ENCODE peak calls at places on chromosomes 3 and 15, in five cellular contexts. X, F, Z, G and Y are unnamed samples.

GRCh38 chr15:67161881-67162280 is 92.6 kb downstream of the AAGAB start:
- DNase-seq in X (no peak), F (no peak), Z (no peak), G (no peak), Y (no peak)

GRCh38 chr3:31704651-31705179 is 172.0 kb downstream of the STT3B start:
- DNase-seq in X (peak), F (peak), Z (no peak), G (peak), Y (peak)

GRCh38 chr15:58401991-58402649 is 29.7 kb upstream of the LIPC start:
- DNase-seq in X (no peak), F (no peak), Z (no peak), G (no peak), Y (no peak)

GRCh38 chr15:68354268-68354667 is 76.7 kb downstream of the FEM1B start:
- DNase-seq in X (no peak), F (no peak), Z (no peak), G (no peak), Y (no peak)

GRCh38 chr15:78638658-78639314 is 2.2 kb downstream of the CHRNB4 start:
- DNase-seq in X (peak), F (peak), Z (peak), G (peak), Y (no peak)

GRCh38 chr3:189195302-189195701 is 23.5 kb downstream of the TPRG1 start:
- DNase-seq in X (no peak), F (no peak), Z (no peak), G (no peak), Y (no peak)

GRCh38 chr15:73357999-73358665 is 10.6 kb downstream of the HCN4 start:
- DNase-seq in X (no peak), F (no peak), Z (no peak), G (no peak), Y (no peak)

GRCh38 chr15:56737791-56738190 is 4.5 kb upstream of the ZNF280D start:
- DNase-seq in X (no peak), F (no peak), Z (no peak), G (no peak), Y (no peak)

GRCh38 chr3:109559389-109559788 is 222.0 kb upstream of the DPPA4 start:
- DNase-seq in X (peak), F (no peak), Z (no peak), G (no peak), Y (no peak)

GRCh38 chr3:50592568-50592967 is 19.0 kb downstream of the CISH start:
- DNase-seq in X (no peak), F (no peak), Z (no peak), G (no peak), Y (no peak)

GRCh38 chr3:87161486-87161885 is 65.6 kb upstream of the CHMP2B start:
- DNase-seq in X (no peak), F (no peak), Z (no peak), G (no peak), Y (no peak)

GRCh38 chr3:48125026-48125704 is 63.1 kb downstream of the CDC25A start:
- DNase-seq in X (peak), F (no peak), Z (no peak), G (peak), Y (no peak)

GRCh38 chr3:180290300-180290699 is 253.6 kb upstream of the PEX5L start:
- DNase-seq in X (no peak), F (no peak), Z (no peak), G (no peak), Y (no peak)

GRCh38 chr3:160061525-160061924 is 72.9 kb downstream of the IL12A start:
- DNase-seq in X (no peak), F (no peak), Z (no peak), G (no peak), Y (no peak)

GRCh38 chr15:93486407-93487117 is 397.6 kb upstream of the RGMA start:
- DNase-seq in X (no peak), F (peak), Z (no peak), G (no peak), Y (peak)

GRCh38 chr3:117540583-117540982 is 831.0 kb downstream of the TUSC7 start:
- DNase-seq in X (peak), F (no peak), Z (no peak), G (peak), Y (no peak)

GRCh38 chr3:178103140-178103539 is 433.1 kb upstream of the KCNMB2 start:
- DNase-seq in X (peak), F (no peak), Z (no peak), G (no peak), Y (no peak)

GRCh38 chr3:184742676-184743135 is 30.8 kb upstream of the MAGEF1 start:
- DNase-seq in X (no peak), F (peak), Z (peak), G (no peak), Y (no peak)

GRCh38 chr15:39833515-39833981 is 50.9 kb upstream of the FSIP1 start:
- DNase-seq in X (peak), F (no peak), Z (no peak), G (no peak), Y (no peak)

GRCh38 chr3:124760601-124761000 is 30.3 kb downstream of the UMPS start:
- DNase-seq in X (peak), F (no peak), Z (no peak), G (no peak), Y (no peak)

GRCh38 chr15:70974004-70974832 is 81.6 kb downstream of the LRRC49 start:
- DNase-seq in X (peak), F (no peak), Z (peak), G (no peak), Y (no peak)

GRCh38 chr3:194935061-194935460 is 249.4 kb downstream of the FAM43A start:
- DNase-seq in X (no peak), F (no peak), Z (no peak), G (no peak), Y (no peak)

GRCh38 chr3:141875374-141875892 is 1.0 kb upstream of the ATP1B3 start:
- DNase-seq in X (peak), F (peak), Z (peak), G (peak), Y (peak)

GRCh38 chr3:151382671-151383070 is 1.9 kb downstream of the P2RY12 start:
- DNase-seq in X (no peak), F (no peak), Z (no peak), G (no peak), Y (no peak)

GRCh38 chr3:133989931-133990702 is 39.6 kb downstream of the SLCO2A1 start:
- DNase-seq in X (no peak), F (no peak), Z (no peak), G (no peak), Y (no peak)

GRCh38 chr3:133991209-133991608 is 38.5 kb downstream of the SLCO2A1 start:
- DNase-seq in X (no peak), F (no peak), Z (no peak), G (no peak), Y (no peak)

GRCh38 chr3:133992385-133992784 is 37.3 kb downstream of the SLCO2A1 start:
- DNase-seq in X (no peak), F (no peak), Z (no peak), G (no peak), Y (no peak)

GRCh38 chr3:133992951-133993595 is 36.7 kb downstream of the SLCO2A1 start:
- DNase-seq in X (no peak), F (no peak), Z (no peak), G (no peak), Y (no peak)

DNA sequence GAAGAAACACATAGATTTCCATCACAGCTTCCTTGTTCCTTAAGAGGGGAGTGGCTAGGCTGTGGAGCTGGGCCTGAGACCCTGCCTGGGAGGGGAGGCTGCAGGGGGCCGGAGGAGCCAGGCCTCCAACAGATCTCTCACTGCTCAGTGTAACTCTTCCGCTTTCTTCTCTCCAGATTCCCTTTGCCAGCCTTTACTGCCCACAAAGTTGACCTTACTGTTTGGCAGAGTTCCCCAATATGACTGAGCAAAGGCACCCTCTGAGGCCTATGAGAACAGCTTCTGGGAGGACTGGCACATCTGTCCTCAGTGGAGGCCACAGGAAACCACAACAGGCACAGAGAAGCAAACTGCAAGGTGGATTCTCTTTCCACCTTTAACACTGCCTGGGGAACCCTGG is 38.1 kb downstream of the SLCO2A1 start:
- DNase-seq in X (no peak), F (no peak), Z (no peak), G (no peak), Y (no peak)
- TF ChIP-seq CTCF in X (no peak), F (no peak), Z (no peak), G (no peak), Y (no peak)

DNA sequence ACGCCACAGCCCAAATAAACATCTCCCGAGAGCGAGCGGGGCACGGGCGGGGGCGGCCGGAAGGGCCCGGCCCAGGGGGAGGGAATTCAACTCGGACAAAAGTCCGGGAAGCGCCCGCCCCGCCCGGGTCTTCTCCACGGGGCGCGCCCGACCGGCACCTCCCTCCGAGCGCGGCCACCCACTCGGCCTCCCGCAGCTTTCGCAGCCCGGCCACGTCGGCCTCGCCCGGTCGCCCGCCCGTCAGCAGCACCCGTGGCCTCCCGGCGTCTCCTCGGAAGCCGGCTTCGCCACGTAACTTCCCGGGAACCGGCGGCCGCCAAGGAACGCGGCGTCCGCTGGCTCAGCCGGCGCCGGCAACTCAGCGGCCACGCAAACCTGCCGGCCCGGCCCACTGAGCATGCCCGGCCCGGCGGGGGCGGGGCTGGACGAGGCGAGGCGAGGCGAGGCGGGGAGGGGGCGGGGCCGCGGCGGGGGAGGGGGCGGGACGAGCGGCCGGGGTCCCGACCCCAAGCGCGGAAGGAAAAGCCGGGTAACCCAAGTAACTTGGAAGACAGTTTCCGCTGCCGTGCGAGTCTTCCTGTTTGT is at the start of gene TJP1:
- DNase-seq in X (peak), F (peak), Z (peak), G (peak), Y (peak)
- TF ChIP-seq POLR2A in X (peak), F (peak), Z (peak), G (peak), Y (peak)

GRCh38 chr3:57227204-57227929 is at the start of gene APPL1:
- DNase-seq in X (peak), F (peak), Z (peak), G (peak), Y (peak)

GRCh38 chr3:57226156-57226555 is 1.4 kb upstream of the APPL1 start:
- DNase-seq in X (no peak), F (no peak), Z (no peak), G (no peak), Y (no peak)

GRCh38 chr3:57224856-57225255 is 2.7 kb upstream of the APPL1 start:
- DNase-seq in X (peak), F (no peak), Z (no peak), G (no peak), Y (no peak)

GRCh38 chr3:57221883-57222282 is 5.6 kb upstream of the APPL1 start:
- DNase-seq in X (peak), F (no peak), Z (peak), G (no peak), Y (no peak)
- TF ChIP-seq CTCF in X (peak), F (peak), Z (no peak), G (no peak), Y (no peak)

GRCh38 chr3:183211390-183211789 is 41.7 kb upstream of the B3GNT5 start:
- DNase-seq in X (no peak), F (peak), Z (no peak), G (peak), Y (no peak)
- TF ChIP-seq POLR2A in X (no peak), F (no peak), Z (no peak), G (peak), Y (no peak)